ENCODE peak calls at places on chromosomes 12 and 14, in eight cellular contexts. S, L, X, Q, G, W, J and D are unnamed samples.

GRCh38 chr12:55724940-55725309 is 3.9 kb downstream of the CD63 start:
- DNase-seq in Q (no peak), W (no peak), G (no peak), X (no peak), S (no peak), L (no peak), J (no peak), D (no peak)

GRCh38 chr12:8709124-8709830 is 11.5 kb downstream of the RIMKLB start:
- DNase-seq in Q (no peak), X (peak), J (no peak), L (no peak), G (no peak), W (peak), S (no peak), D (no peak)

GRCh38 chr12:107847430-107847829 is 72.9 kb downstream of the ASCL4 start:
- DNase-seq in S (no peak), Q (no peak), W (no peak), G (no peak), L (no peak), J (no peak), X (no peak), D (no peak)

GRCh38 chr14:100708349-100709217 is 18.1 kb upstream of the DLK1 start:
- DNase-seq in J (no peak), S (no peak), Q (no peak), G (no peak), L (no peak), W (no peak), X (peak), D (no peak)

GRCh38 chr14:28083456-28083855 is 683.1 kb upstream of the FOXG1 start:
- DNase-seq in X (peak), Q (no peak), J (no peak), L (no peak), G (no peak), W (no peak), S (no peak), D (no peak)

GRCh38 chr12:837548-837947 is 85.2 kb downstream of the WNK1 start:
- DNase-seq in J (no peak), S (no peak), L (no peak), W (no peak), X (no peak), Q (no peak), G (no peak), D (no peak)

GRCh38 chr14:61472801-61473376 is 151.5 kb downstream of the PRKCH start:
- DNase-seq in J (no peak), X (peak), G (no peak), L (peak), S (peak), W (peak), Q (peak), D (no peak)

GRCh38 chr12:56804684-56805083 is 41.6 kb downstream of the HSD17B6 start:
- DNase-seq in W (no peak), S (no peak), G (no peak), X (no peak), Q (no peak), L (no peak), J (no peak), D (no peak)

GRCh38 chr12:120697344-120697743 is 10.4 kb downstream of the MLEC start:
- DNase-seq in W (no peak), J (no peak), G (no peak), X (no peak), Q (no peak), L (no peak), S (no peak), D (no peak)

GRCh38 chr12:53208877-53209463 is 1.9 kb upstream of the ITGB7 start:
- DNase-seq in G (no peak), S (no peak), J (no peak), Q (no peak), X (no peak), L (no peak), W (peak), D (no peak)

GRCh38 chr14:55448146-55448614 is 7.8 kb upstream of the TBPL2 start:
- DNase-seq in Q (no peak), X (peak), J (peak), L (no peak), W (no peak), S (no peak), G (peak), D (no peak)

GRCh38 chr12:120368789-120369475 is at the start of gene MSI1:
- DNase-seq in J (no peak), L (no peak), Q (no peak), X (no peak), G (no peak), W (no peak), S (no peak), D (no peak)

GRCh38 chr12:126811401-126811800 is 1455.6 kb upstream of the TMEM132C start:
- DNase-seq in G (no peak), S (no peak), L (no peak), J (no peak), W (no peak), X (no peak), Q (no peak), D (no peak)

GRCh38 chr12:47748507-47748828 is 10.2 kb downstream of the RAPGEF3 start:
- DNase-seq in X (no peak), Q (no peak), G (no peak), S (no peak), J (no peak), W (no peak), L (no peak), D (no peak)

GRCh38 chr12:88519802-88520435 is 60.4 kb downstream of the KITLG start:
- DNase-seq in X (peak), S (no peak), G (no peak), W (no peak), Q (no peak), L (no peak), J (no peak), D (no peak)

GRCh38 chr12:119940881-119941280 is 48.2 kb upstream of the BICDL1 start:
- DNase-seq in S (no peak), Q (no peak), L (no peak), X (peak), W (no peak), G (no peak), J (no peak), D (no peak)

GRCh38 chr14:73173092-73173735 is 36.9 kb downstream of the PSEN1 start:
- DNase-seq in W (peak), J (peak), S (no peak), Q (no peak), G (no peak), L (no peak), X (peak), D (peak)

GRCh38 chr14:39005044-39005736 is 97.8 kb downstream of the SEC23A start:
- DNase-seq in Q (no peak), S (no peak), L (no peak), J (no peak), W (no peak), X (peak), G (no peak), D (no peak)

GRCh38 chr14:92217956-92218355 is 96.2 kb downstream of the CPSF2 start:
- DNase-seq in G (no peak), X (peak), W (no peak), L (no peak), S (no peak), Q (no peak), J (peak), D (no peak)

GRCh38 chr12:93163260-93164036 is 214.3 kb upstream of the NUDT4 start:
- DNase-seq in Q (no peak), W (no peak), S (no peak), X (peak), J (peak), L (no peak), G (no peak), D (no peak)

GRCh38 chr12:51075390-51075789 is 8.0 kb downstream of the CSRNP2 start:
- DNase-seq in S (no peak), G (no peak), Q (no peak), J (no peak), W (no peak), X (no peak), L (no peak), D (no peak)

GRCh38 chr12:94570161-94570560 is 80.2 kb downstream of the TMCC3 start:
- DNase-seq in Q (no peak), X (peak), L (no peak), J (no peak), W (no peak), S (no peak), G (no peak), D (no peak)

GRCh38 chr12:116687888-116688287 is 50.0 kb downstream of the SPRING1 start:
- DNase-seq in Q (no peak), L (peak), X (peak), W (peak), G (no peak), J (no peak), S (no peak), D (no peak)

GRCh38 chr12:113233967-113234366 is 12.7 kb downstream of the TPCN1 start:
- DNase-seq in Q (no peak), G (no peak), L (no peak), S (no peak), X (no peak), W (no peak), J (no peak), D (no peak)

GRCh38 chr14:86739761-86740160 is 1209.8 kb downstream of the FLRT2 start:
- DNase-seq in J (no peak), G (no peak), Q (no peak), S (no peak), L (no peak), X (no peak), W (no peak), D (no peak)

GRCh38 chr12:74889563-74890236 is 319.9 kb downstream of the KCNC2 start:
- DNase-seq in J (no peak), X (peak), G (no peak), Q (no peak), W (no peak), L (no peak), S (no peak), D (no peak)

GRCh38 chr12:22409071-22409951 is 74.8 kb upstream of the ST8SIA1 start:
- DNase-seq in L (peak), X (no peak), J (no peak), G (no peak), Q (peak), S (peak), W (peak), D (no peak)

GRCh38 chr12:57604454-57605307 is at the start of gene DTX3:
- DNase-seq in X (no peak), G (no peak), W (peak), J (no peak), L (no peak), Q (peak), S (no peak), D (no peak)

GRCh38 chr12:101696477-101697196 is 803 bp upstream of the CHPT1 start:
- DNase-seq in J (no peak), S (no peak), L (no peak), W (no peak), G (no peak), Q (no peak), X (no peak), D (no peak)

GRCh38 chr12:53601296-53601847 is 24.8 kb downstream of the ATF7 start:
- DNase-seq in S (no peak), Q (no peak), J (no peak), W (no peak), X (no peak), G (no peak), L (no peak), D (no peak)

GRCh38 chr12:108282160-108282559 is 57.0 kb downstream of the CMKLR1 start:
- DNase-seq in G (no peak), S (no peak), X (no peak), J (no peak), L (no peak), W (no peak), Q (no peak), D (no peak)

GRCh38 chr12:116484807-116485206 is 74.4 kb upstream of the MAP1LC3B2 start:
- DNase-seq in W (no peak), L (no peak), J (no peak), X (peak), G (no peak), Q (no peak), S (no peak), D (no peak)

GRCh38 chr14:74179775-74180354 is 59.4 kb upstream of the VSX2 start:
- DNase-seq in S (no peak), Q (no peak), X (no peak), J (no peak), W (no peak), G (no peak), L (no peak), D (no peak)

GRCh38 chr12:31574803-31575573 is 15.9 kb downstream of the DENND5B start:
- DNase-seq in J (no peak), W (no peak), L (no peak), X (peak), S (no peak), Q (no peak), G (no peak), D (no peak)

GRCh38 chr12:131617179-131617578 is 93.7 kb upstream of the SFSWAP start:
- DNase-seq in X (no peak), Q (no peak), L (no peak), J (no peak), G (no peak), S (no peak), W (no peak), D (no peak)

GRCh38 chr14:53011053-53011462 is 60.2 kb upstream of the FERMT2 start:
- DNase-seq in J (peak), G (peak), L (no peak), W (no peak), X (peak), S (no peak), Q (no peak), D (peak)

GRCh38 chr14:53278602-53279506 is 125.7 kb upstream of the DDHD1 start:
- DNase-seq in L (no peak), G (no peak), Q (no peak), X (peak), J (no peak), S (no peak), W (peak), D (no peak)